ENCODE peak calls at places on chromosomes 3 and 15, in eight cellular contexts. H is GM04503; Q is stimulated activated CD8-positive, alpha-beta memory T cell treated with anti-CD3 and anti-CD28 coated beads, Interleukin-7, amount 100 ng/mL, for 1 hour; N is nephron progenitor cell; F is KBM-7; R is NCI-H2081; W is NCI-H460; J is AG04449. T is an unnamed sample.
A peak's percentile ranks its signal among the peaks of the same experiment; 100 is the strongest.

GRCh38 chr3:62052331-62052730 is 321.0 kb downstream of the FEZF2 start:
- DNase-seq in H (no peak), Q (no peak), N (no peak), F (no peak), R (no peak), W (no peak), J (no peak), T (no peak)

GRCh38 chr3:52240886-52241244 is 1.9 kb upstream of the TWF2 start:
- DNase-seq in H (no peak), Q (no peak), N (no peak), F (no peak), R (no peak), W (no peak), J (no peak), T (no peak)

GRCh38 chr3:158452324-158452723 is 118.7 kb upstream of the MLF1 start:
- DNase-seq in H (no peak), Q (no peak), N (no peak), F (no peak), R (no peak), W (peak; percentile 11), J (no peak), T (no peak)

GRCh38 chr15:90883971-90884718 is at the start of gene FES:
- DNase-seq in H (no peak), Q (no peak), N (peak; percentile 58), F (peak; percentile 75), R (no peak), W (no peak), J (no peak), T (no peak)

GRCh38 chr15:79541176-79541575 is 109.0 kb downstream of the MINAR1 start:
- DNase-seq in H (no peak), Q (no peak), N (no peak), F (no peak), R (no peak), W (no peak), J (no peak), T (no peak)

GRCh38 chr15:77032052-77032646 is 37.2 kb downstream of the PSTPIP1 start:
- DNase-seq in H (no peak), Q (no peak), N (no peak), F (no peak), R (no peak), W (no peak), J (no peak), T (no peak)

GRCh38 chr3:17336291-17336690 is 406.1 kb downstream of the TBC1D5 start:
- DNase-seq in H (no peak), Q (no peak), N (no peak), F (no peak), R (peak; percentile 13), W (no peak), J (no peak), T (no peak)

GRCh38 chr3:147775411-147775810 is 366.2 kb downstream of the ZIC1 start:
- DNase-seq in H (no peak), Q (no peak), N (no peak), F (no peak), R (no peak), W (no peak), J (no peak), T (no peak)

GRCh38 chr3:148601766-148602685 is 95.7 kb upstream of the AGTR1 start:
- DNase-seq in H (no peak), Q (no peak), N (no peak), F (no peak), R (no peak), W (no peak), J (no peak), T (no peak)

GRCh38 chr15:67094001-67094826 is 28.8 kb downstream of the SMAD3 start:
- DNase-seq in H (no peak), Q (no peak), N (no peak), F (no peak), R (no peak), W (no peak), J (no peak), T (no peak)

GRCh38 chr3:159113476-159113875 is 311.6 kb downstream of the MFSD1 start:
- DNase-seq in H (no peak), Q (no peak), N (no peak), F (no peak), R (no peak), W (no peak), J (no peak), T (no peak)

GRCh38 chr3:177358968-177359600 is 161.8 kb upstream of the TBL1XR1 start:
- DNase-seq in H (no peak), Q (peak; percentile 5), N (peak; percentile 74), F (peak; percentile 68), R (peak; percentile 64), W (peak; percentile 84), J (no peak), T (peak; percentile 68)

GRCh38 chr3:128539376-128539775 is 46.4 kb upstream of the GATA2 start:
- DNase-seq in H (no peak), Q (no peak), N (no peak), F (no peak), R (no peak), W (no peak), J (no peak), T (no peak)

GRCh38 chr3:185732782-185733181 is 92.1 kb downstream of the IGF2BP2 start:
- DNase-seq in H (peak; percentile 54), Q (no peak), N (no peak), F (peak; percentile 21), R (no peak), W (peak; percentile 80), J (peak; percentile 69), T (no peak)

GRCh38 chr3:13484861-13485590 is 4.9 kb downstream of the HDAC11 start:
- DNase-seq in H (no peak), Q (no peak), N (no peak), F (peak; percentile 76), R (peak; percentile 21), W (no peak), J (no peak), T (no peak)

GRCh38 chr3:148379763-148380162 is 317.9 kb upstream of the AGTR1 start:
- DNase-seq in H (peak; percentile 16), Q (no peak), N (peak; percentile 6), F (peak; percentile 38), R (peak; percentile 40), W (peak; percentile 43), J (peak; percentile 14), T (peak; percentile 33)

GRCh38 chr3:128787256-128788253 is 61.6 kb downstream of the RAB7A start:
- DNase-seq in H (no peak), Q (no peak), N (peak; percentile 18), F (peak; percentile 44), R (no peak), W (peak; percentile 26), J (no peak), T (no peak)

GRCh38 chr3:187264946-187265345 is 26.6 kb downstream of the MASP1 start:
- DNase-seq in H (no peak), Q (no peak), N (no peak), F (no peak), R (no peak), W (no peak), J (peak; percentile 40), T (no peak)

GRCh38 chr3:76943058-76943457 is 96.8 kb upstream of the ROBO2 start:
- DNase-seq in H (no peak), Q (no peak), N (no peak), F (no peak), R (no peak), W (no peak), J (no peak), T (no peak)

GRCh38 chr3:77159182-77159581 is 119.3 kb downstream of the ROBO2 start:
- DNase-seq in H (no peak), Q (no peak), N (no peak), F (no peak), R (no peak), W (no peak), J (no peak), T (peak; percentile 10)

GRCh38 chr3:139269984-139270383 is 73.8 kb upstream of the MRPS22 start:
- DNase-seq in H (no peak), Q (no peak), N (no peak), F (no peak), R (no peak), W (no peak), J (no peak), T (no peak)

GRCh38 chr3:197600796-197601565 is 45.2 kb upstream of the BDH1 start:
- DNase-seq in H (no peak), Q (no peak), N (no peak), F (no peak), R (no peak), W (no peak), J (no peak), T (no peak)

GRCh38 chr3:194313642-194314430 is 37.3 kb downstream of the CPN2 start:
- DNase-seq in H (no peak), Q (no peak), N (no peak), F (no peak), R (no peak), W (no peak), J (no peak), T (no peak)

GRCh38 chr3:32419766-32420137 is 28.1 kb downstream of the CMTM7 start:
- DNase-seq in H (no peak), Q (no peak), N (no peak), F (no peak), R (no peak), W (no peak), J (no peak), T (no peak)

T was measured in NCI-H1436.